ENCODE peak calls at places on chromosomes 12 and 14, in eight cellular contexts. One of them, this sample, is unnamed.

GRCh38 chr12:121085113-121085841 is 46.2 kb upstream of the OASL start:
- DNase-seq in WTC11: no peak
- DNase-seq in neural crest cell: no peak
- DNase-seq in amniotic stem cell: no peak
- DNase-seq in AG20443: no peak
- DNase-seq in fibroblast of the conjunctiva: no peak
- DNase-seq in effector memory CD8-positive, alpha-beta T cell: no peak
- DNase-seq in fibroblast of the aortic adventitia: no peak
- DNase-seq in this sample: no peak

GRCh38 chr14:99612737-99613330 is 8.8 kb upstream of the CCDC85C start:
- DNase-seq in fibroblast of the conjunctiva: no peak
- DNase-seq in fibroblast of the aortic adventitia: peak
- DNase-seq in neural crest cell: no peak
- DNase-seq in WTC11: no peak
- DNase-seq in effector memory CD8-positive, alpha-beta T cell: no peak
- DNase-seq in amniotic stem cell: no peak
- DNase-seq in AG20443: peak
- DNase-seq in this sample: no peak

GRCh38 chr14:102774391-102775153 is 2.7 kb upstream of the TRAF3 start:
- DNase-seq in amniotic stem cell: peak
- DNase-seq in neural crest cell: peak
- DNase-seq in WTC11: peak
- DNase-seq in AG20443: peak
- DNase-seq in fibroblast of the conjunctiva: peak
- DNase-seq in effector memory CD8-positive, alpha-beta T cell: peak
- DNase-seq in fibroblast of the aortic adventitia: peak
- DNase-seq in this sample: peak

GRCh38 chr14:103066399-103066798 is 9.1 kb upstream of the CDC42BPB start:
- DNase-seq in WTC11: no peak
- DNase-seq in fibroblast of the aortic adventitia: no peak
- DNase-seq in effector memory CD8-positive, alpha-beta T cell: no peak
- DNase-seq in amniotic stem cell: no peak
- DNase-seq in fibroblast of the conjunctiva: no peak
- DNase-seq in neural crest cell: no peak
- DNase-seq in AG20443: no peak
- DNase-seq in this sample: no peak

GRCh38 chr14:100428727-100429126 is 105.6 kb downstream of the SLC25A47 start:
- DNase-seq in fibroblast of the conjunctiva: no peak
- DNase-seq in WTC11: no peak
- DNase-seq in fibroblast of the aortic adventitia: no peak
- DNase-seq in effector memory CD8-positive, alpha-beta T cell: no peak
- DNase-seq in neural crest cell: no peak
- DNase-seq in AG20443: peak
- DNase-seq in amniotic stem cell: no peak
- DNase-seq in this sample: no peak

GRCh38 chr12:46664771-46665287 is 161.0 kb downstream of the SLC38A4 start:
- DNase-seq in neural crest cell: no peak
- DNase-seq in AG20443: peak
- DNase-seq in amniotic stem cell: peak
- DNase-seq in effector memory CD8-positive, alpha-beta T cell: no peak
- DNase-seq in fibroblast of the conjunctiva: peak
- DNase-seq in WTC11: no peak
- DNase-seq in fibroblast of the aortic adventitia: peak
- DNase-seq in this sample: peak

GRCh38 chr12:13505224-13505623 is 308.7 kb downstream of the EMP1 start:
- DNase-seq in fibroblast of the aortic adventitia: no peak
- DNase-seq in amniotic stem cell: no peak
- DNase-seq in fibroblast of the conjunctiva: no peak
- DNase-seq in AG20443: no peak
- DNase-seq in neural crest cell: no peak
- DNase-seq in effector memory CD8-positive, alpha-beta T cell: no peak
- DNase-seq in WTC11: no peak
- DNase-seq in this sample: peak

GRCh38 chr14:53613404-53614253 is 343.0 kb downstream of the BMP4 start:
- DNase-seq in amniotic stem cell: no peak
- DNase-seq in AG20443: no peak
- DNase-seq in fibroblast of the aortic adventitia: no peak
- DNase-seq in fibroblast of the conjunctiva: no peak
- DNase-seq in WTC11: no peak
- DNase-seq in effector memory CD8-positive, alpha-beta T cell: no peak
- DNase-seq in neural crest cell: no peak
- DNase-seq in this sample: peak

GRCh38 chr12:49198431-49199155 is 9.7 kb upstream of the TUBA1A start:
- DNase-seq in neural crest cell: peak
- DNase-seq in WTC11: peak
- DNase-seq in AG20443: peak
- DNase-seq in effector memory CD8-positive, alpha-beta T cell: no peak
- DNase-seq in fibroblast of the aortic adventitia: peak
- DNase-seq in amniotic stem cell: peak
- DNase-seq in fibroblast of the conjunctiva: peak
- DNase-seq in this sample: peak